ENCODE peak calls at places on chromosomes 2 and 18, in six cellular contexts. One of them, this sample, is unnamed.

GRCh38 chr2:37350034-37350433 is 5.6 kb downstream of the QPCT start:
- DNase-seq in CD14-positive monocyte: no peak
- DNase-seq in A549: no peak
- DNase-seq in AG10803: no peak
- DNase-seq in AG04449: no peak
- DNase-seq in CD4-positive, alpha-beta T cell: no peak
- DNase-seq in this sample: no peak

GRCh38 chr18:3753116-3753515 is 303.1 kb downstream of the TGIF1 start:
- DNase-seq in CD14-positive monocyte: no peak
- DNase-seq in A549: no peak
- DNase-seq in AG10803: no peak
- DNase-seq in AG04449: no peak
- DNase-seq in CD4-positive, alpha-beta T cell: no peak
- DNase-seq in this sample: no peak

GRCh38 chr2:107595749-107596148 is 230.9 kb upstream of the RGPD4 start:
- DNase-seq in CD14-positive monocyte: no peak
- DNase-seq in A549: no peak
- DNase-seq in AG10803: peak; percentile 73
- DNase-seq in AG04449: peak; percentile 41
- DNase-seq in CD4-positive, alpha-beta T cell: no peak
- DNase-seq in this sample: no peak

GRCh38 chr2:186771850-186772463 is 77.0 kb downstream of the ZSWIM2 start:
- DNase-seq in CD14-positive monocyte: no peak
- DNase-seq in A549: no peak
- DNase-seq in AG10803: no peak
- DNase-seq in AG04449: no peak
- DNase-seq in CD4-positive, alpha-beta T cell: no peak
- DNase-seq in this sample: no peak

GRCh38 chr2:218344090-218344754 is 12.4 kb upstream of the CATIP start:
- DNase-seq in CD14-positive monocyte: peak; percentile 38
- DNase-seq in A549: no peak
- DNase-seq in AG10803: no peak
- DNase-seq in AG04449: no peak
- DNase-seq in CD4-positive, alpha-beta T cell: no peak
- DNase-seq in this sample: no peak

GRCh38 chr2:37556256-37556655 is 115.2 kb downstream of the CDC42EP3 start:
- DNase-seq in CD14-positive monocyte: no peak
- DNase-seq in A549: no peak
- DNase-seq in AG10803: no peak
- DNase-seq in AG04449: no peak
- DNase-seq in CD4-positive, alpha-beta T cell: no peak
- DNase-seq in this sample: no peak

GRCh38 chr2:37829202-37829601 is 95.9 kb upstream of the RMDN2 start:
- DNase-seq in CD14-positive monocyte: peak; percentile 92
- DNase-seq in A549: no peak
- DNase-seq in AG10803: peak; percentile 99
- DNase-seq in AG04449: peak; percentile 98
- DNase-seq in CD4-positive, alpha-beta T cell: no peak
- DNase-seq in this sample: no peak

GRCh38 chr2:32060266-32060665 is 3.1 kb upstream of the SPAST start:
- DNase-seq in CD14-positive monocyte: no peak
- DNase-seq in A549: no peak
- DNase-seq in AG10803: no peak
- DNase-seq in AG04449: no peak
- DNase-seq in CD4-positive, alpha-beta T cell: no peak
- DNase-seq in this sample: no peak

GRCh38 chr18:76643996-76644395 is 149.0 kb upstream of the ZNF516 start:
- DNase-seq in CD14-positive monocyte: no peak
- DNase-seq in A549: no peak
- DNase-seq in AG10803: no peak
- DNase-seq in AG04449: no peak
- DNase-seq in CD4-positive, alpha-beta T cell: no peak
- DNase-seq in this sample: no peak

GRCh38 chr2:156947261-156947660 is 310.2 kb upstream of the GALNT5 start:
- DNase-seq in CD14-positive monocyte: no peak
- DNase-seq in A549: no peak
- DNase-seq in AG10803: no peak
- DNase-seq in AG04449: no peak
- DNase-seq in CD4-positive, alpha-beta T cell: no peak
- DNase-seq in this sample: no peak

GRCh38 chr2:10009271-10009810 is 34.0 kb upstream of the KLF11 start:
- DNase-seq in CD14-positive monocyte: peak; percentile 34
- DNase-seq in A549: no peak
- DNase-seq in AG10803: no peak
- DNase-seq in AG04449: no peak
- DNase-seq in CD4-positive, alpha-beta T cell: no peak
- DNase-seq in this sample: peak; percentile 76

GRCh38 chr2:43218221-43218549 is 8.2 kb downstream of the ZFP36L2 start:
- DNase-seq in CD14-positive monocyte: no peak
- DNase-seq in A549: no peak
- DNase-seq in AG10803: peak; percentile 50
- DNase-seq in AG04449: no peak
- DNase-seq in CD4-positive, alpha-beta T cell: no peak
- DNase-seq in this sample: no peak

GRCh38 chr2:64586054-64586453 is 61.9 kb downstream of the AFTPH start:
- DNase-seq in CD14-positive monocyte: no peak
- DNase-seq in A549: no peak
- DNase-seq in AG10803: no peak
- DNase-seq in AG04449: no peak
- DNase-seq in CD4-positive, alpha-beta T cell: no peak
- DNase-seq in this sample: no peak

GRCh38 chr2:69021027-69021426 is 8.0 kb downstream of the ANTXR1 start:
- DNase-seq in CD14-positive monocyte: no peak
- DNase-seq in A549: no peak
- DNase-seq in AG10803: no peak
- DNase-seq in AG04449: no peak
- DNase-seq in CD4-positive, alpha-beta T cell: no peak
- DNase-seq in this sample: no peak

GRCh38 chr18:58247363-58247834 is 203.4 kb downstream of the NEDD4L start:
- DNase-seq in CD14-positive monocyte: no peak
- DNase-seq in A549: no peak
- DNase-seq in AG10803: no peak
- DNase-seq in AG04449: no peak
- DNase-seq in CD4-positive, alpha-beta T cell: no peak
- DNase-seq in this sample: no peak

GRCh38 chr18:46343940-46344372 is 239.8 kb downstream of the HAUS1 start:
- DNase-seq in CD14-positive monocyte: peak; percentile 78
- DNase-seq in A549: no peak
- DNase-seq in AG10803: no peak
- DNase-seq in AG04449: no peak
- DNase-seq in CD4-positive, alpha-beta T cell: peak; percentile 24
- DNase-seq in this sample: no peak

GRCh38 chr2:88654714-88655113 is 27.4 kb upstream of the EIF2AK3 start:
- DNase-seq in CD14-positive monocyte: no peak
- DNase-seq in A549: no peak
- DNase-seq in AG10803: peak; percentile 22
- DNase-seq in AG04449: no peak
- DNase-seq in CD4-positive, alpha-beta T cell: no peak
- DNase-seq in this sample: no peak

GRCh38 chr2:242098445-242099128 is 229.1 kb downstream of the RTP5 start:
- DNase-seq in CD14-positive monocyte: peak; percentile 72
- DNase-seq in A549: no peak
- DNase-seq in AG10803: peak; percentile 4
- DNase-seq in AG04449: no peak
- DNase-seq in CD4-positive, alpha-beta T cell: no peak
- DNase-seq in this sample: no peak

GRCh38 chr2:15825276-15826060 is 114.9 kb upstream of the MYCN start:
- DNase-seq in CD14-positive monocyte: no peak
- DNase-seq in A549: no peak
- DNase-seq in AG10803: no peak
- DNase-seq in AG04449: no peak
- DNase-seq in CD4-positive, alpha-beta T cell: no peak
- DNase-seq in this sample: no peak

GRCh38 chr2:134782792-134783191 is 55.6 kb upstream of the ACMSD start:
- DNase-seq in CD14-positive monocyte: no peak
- DNase-seq in A549: no peak
- DNase-seq in AG10803: peak; percentile 5
- DNase-seq in AG04449: no peak
- DNase-seq in CD4-positive, alpha-beta T cell: no peak
- DNase-seq in this sample: no peak

GRCh38 chr2:214311031-214311533 is 99.8 kb upstream of the VWC2L start:
- DNase-seq in CD14-positive monocyte: no peak
- DNase-seq in A549: no peak
- DNase-seq in AG10803: no peak
- DNase-seq in AG04449: no peak
- DNase-seq in CD4-positive, alpha-beta T cell: no peak
- DNase-seq in this sample: no peak

DNA sequence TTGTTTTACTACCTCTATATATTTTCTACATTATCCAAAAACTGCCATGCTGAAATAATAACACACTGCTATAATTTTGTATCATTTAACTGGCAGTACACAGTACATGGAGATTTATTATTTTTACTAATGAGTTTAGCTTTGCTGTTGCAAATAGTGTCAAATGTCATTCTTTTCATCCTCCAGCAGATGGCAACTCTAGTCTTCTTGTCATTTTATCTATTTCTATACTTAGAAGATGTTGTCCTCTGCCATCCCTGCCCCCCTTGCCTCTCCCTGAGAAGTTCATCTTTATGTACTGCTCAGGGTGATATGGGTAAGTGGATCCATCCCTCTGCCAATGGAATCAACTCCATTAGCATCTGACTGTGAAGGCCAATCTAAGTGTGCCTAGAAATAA is 21.7 kb upstream of the LRRTM1 start:
- DNase-seq in CD14-positive monocyte: no peak
- DNase-seq in A549: no peak
- DNase-seq in AG10803: peak; percentile 49
- DNase-seq in AG04449: no peak
- DNase-seq in CD4-positive, alpha-beta T cell: no peak
- DNase-seq in this sample: no peak
- TF ChIP-seq CTCF in CD14-positive monocyte: no peak
- TF ChIP-seq CTCF in A549: no peak
- TF ChIP-seq CTCF in AG10803: peak; percentile 59
- TF ChIP-seq CTCF in AG04449: peak; percentile 24
- TF ChIP-seq CTCF in CD4-positive, alpha-beta T cell: no peak
- TF ChIP-seq CTCF in this sample: peak; percentile 72

GRCh38 chr18:48945953-48946217 is 4.9 kb downstream of the SMAD7 start:
- DNase-seq in CD14-positive monocyte: no peak
- DNase-seq in A549: no peak
- DNase-seq in AG10803: no peak
- DNase-seq in AG04449: no peak
- DNase-seq in CD4-positive, alpha-beta T cell: no peak
- DNase-seq in this sample: no peak
- TF ChIP-seq CTCF in CD14-positive monocyte: no peak
- TF ChIP-seq CTCF in A549: no peak
- TF ChIP-seq CTCF in AG10803: no peak
- TF ChIP-seq CTCF in AG04449: no peak
- TF ChIP-seq CTCF in CD4-positive, alpha-beta T cell: no peak
- TF ChIP-seq CTCF in this sample: no peak

GRCh38 chr18:47754311-47755101 is 176.0 kb downstream of the SMAD2 start:
- DNase-seq in CD14-positive monocyte: no peak
- DNase-seq in A549: peak; percentile 26
- DNase-seq in AG10803: no peak
- DNase-seq in AG04449: no peak
- DNase-seq in CD4-positive, alpha-beta T cell: peak; percentile 23
- DNase-seq in this sample: no peak
- TF ChIP-seq CTCF in CD14-positive monocyte: peak; percentile 92
- TF ChIP-seq CTCF in A549: peak; percentile 44
- TF ChIP-seq CTCF in AG10803: peak; percentile 59
- TF ChIP-seq CTCF in AG04449: peak; percentile 71
- TF ChIP-seq CTCF in CD4-positive, alpha-beta T cell: peak; percentile 59
- TF ChIP-seq CTCF in this sample: peak; percentile 77

GRCh38 chr2:83602753-83603152 is 856.3 kb downstream of the SUCLG1 start:
- DNase-seq in CD14-positive monocyte: no peak
- DNase-seq in A549: no peak
- DNase-seq in AG10803: no peak
- DNase-seq in AG04449: no peak
- DNase-seq in CD4-positive, alpha-beta T cell: no peak
- DNase-seq in this sample: no peak
- TF ChIP-seq CTCF in CD14-positive monocyte: no peak
- TF ChIP-seq CTCF in A549: no peak
- TF ChIP-seq CTCF in AG10803: no peak
- TF ChIP-seq CTCF in AG04449: no peak
- TF ChIP-seq CTCF in CD4-positive, alpha-beta T cell: no peak
- TF ChIP-seq CTCF in this sample: no peak